ENCODE peak calls at places on chromosomes 6 and 20, in five cellular contexts. V, M, I, Y and X are unnamed samples.

GRCh38 chr20:24491043-24491756 is 21.8 kb downstream of the SYNDIG1 start:
- DNase-seq in V (no peak), M (no peak), I (no peak), Y (no peak), X (no peak)

GRCh38 chr6:17986656-17987575 is 519 bp downstream of the KIF13A start:
- DNase-seq in V (peak; percentile 51), M (peak; percentile 48), I (peak; percentile 46), Y (no peak), X (no peak)

GRCh38 chr6:7242835-7243187 is 70.2 kb downstream of the SSR1 start:
- DNase-seq in V (no peak), M (no peak), I (no peak), Y (no peak), X (no peak)

GRCh38 chr6:139983555-139984276 is 609.3 kb upstream of the CITED2 start:
- DNase-seq in V (peak; percentile 75), M (no peak), I (no peak), Y (no peak), X (peak; percentile 71)

GRCh38 chr20:35635652-35636051 is 20.0 kb downstream of the SPAG4 start:
- DNase-seq in V (peak; percentile 39), M (no peak), I (no peak), Y (no peak), X (no peak)

GRCh38 chr20:1652104-1652503 is 5.5 kb downstream of the SIRPG start:
- DNase-seq in V (no peak), M (no peak), I (no peak), Y (no peak), X (no peak)

GRCh38 chr6:137657351-137657911 is 163.2 kb upstream of the OLIG3 start:
- DNase-seq in V (no peak), M (no peak), I (no peak), Y (no peak), X (no peak)

GRCh38 chr20:45052698-45053440 is 48.1 kb downstream of the KCNS1 start:
- DNase-seq in V (peak; percentile 59), M (no peak), I (no peak), Y (peak; percentile 77), X (no peak)

GRCh38 chr6:90663873-90664272 is 77.0 kb upstream of the MAP3K7 start:
- DNase-seq in V (no peak), M (no peak), I (no peak), Y (no peak), X (no peak)

GRCh38 chr6:144675231-144675861 is 390.2 kb downstream of the UTRN start:
- DNase-seq in V (peak; percentile 65), M (no peak), I (no peak), Y (peak; percentile 20), X (peak; percentile 56)

GRCh38 chr6:159074120-159074684 is 29.4 kb upstream of the TAGAP start:
- DNase-seq in V (peak; percentile 50), M (no peak), I (peak; percentile 40), Y (no peak), X (peak; percentile 11)

GRCh38 chr20:57921701-57922482 is 212.1 kb upstream of the PMEPA1 start:
- DNase-seq in V (no peak), M (no peak), I (no peak), Y (no peak), X (no peak)

GRCh38 chr6:119501798-119502483 is 152.4 kb upstream of the MAN1A1 start:
- DNase-seq in V (no peak), M (no peak), I (no peak), Y (no peak), X (no peak)

GRCh38 chr6:158356586-158357546 is 44.6 kb downstream of the TULP4 start:
- DNase-seq in V (no peak), M (no peak), I (no peak), Y (no peak), X (no peak)

GRCh38 chr6:169470790-169471189 is 217.1 kb upstream of the THBS2 start:
- DNase-seq in V (no peak), M (no peak), I (no peak), Y (no peak), X (no peak)

GRCh38 chr6:90297124-90297865 is 652 bp upstream of the BACH2 start:
- DNase-seq in V (no peak), M (no peak), I (no peak), Y (no peak), X (no peak)

GRCh38 chr20:5041433-5041832 is 40.1 kb upstream of the SLC23A2 start:
- DNase-seq in V (peak; percentile 46), M (no peak), I (no peak), Y (no peak), X (peak; percentile 68)

GRCh38 chr20:59939052-59939878 is 840 bp downstream of the PPP1R3D start:
- DNase-seq in V (peak; percentile 21), M (no peak), I (no peak), Y (no peak), X (no peak)

GRCh38 chr6:170178561-170179477 is 112.1 kb downstream of the DLL1 start:
- DNase-seq in V (peak; percentile 92), M (no peak), I (no peak), Y (peak; percentile 5), X (no peak)

GRCh38 chr6:166277892-166278578 is 30.2 kb downstream of the PRR18 start:
- DNase-seq in V (no peak), M (no peak), I (no peak), Y (no peak), X (no peak)

GRCh38 chr6:26065952-26066380 is 21.3 kb upstream of the HFE start:
- DNase-seq in V (peak; percentile 89), M (no peak), I (peak; percentile 60), Y (no peak), X (no peak)

GRCh38 chr20:18524646-18525045 is 16.9 kb downstream of the SEC23B start:
- DNase-seq in V (peak; percentile 40), M (no peak), I (no peak), Y (peak; percentile 20), X (peak; percentile 41)

GRCh38 chr6:582370-582769 is 74.5 kb downstream of the HUS1B start:
- DNase-seq in V (no peak), M (no peak), I (no peak), Y (no peak), X (peak; percentile 1)

GRCh38 chr20:4156411-4156810 is 141.1 kb upstream of the RNF24 start:
- DNase-seq in V (no peak), M (no peak), I (no peak), Y (no peak), X (no peak)

GRCh38 chr20:63047267-63047666 is 40.5 kb upstream of the BHLHE23 start:
- DNase-seq in V (no peak), M (no peak), I (no peak), Y (no peak), X (no peak)
- H3K4me3 ChIP-seq in V (no peak overlapping the region), M (no peak overlapping the region), I (no peak overlapping the region), Y (no peak overlapping the region), X (no peak overlapping the region)

GRCh38 chr6:27492776-27493175 is 19.9 kb upstream of the ZNF184 start:
- DNase-seq in V (no peak), M (no peak), I (no peak), Y (no peak), X (no peak)

GRCh38 chr6:27495386-27496135 is 22.7 kb upstream of the ZNF184 start:
- DNase-seq in V (peak; percentile 83), M (no peak), I (peak; percentile 70), Y (peak; percentile 70), X (peak; percentile 42)

GRCh38 chr6:27500177-27500576 is 27.3 kb upstream of the ZNF184 start:
- DNase-seq in V (no peak), M (no peak), I (no peak), Y (no peak), X (no peak)

GRCh38 chr6:27494103-27494502 is 21.2 kb upstream of the ZNF184 start:
- DNase-seq in V (no peak), M (no peak), I (no peak), Y (no peak), X (no peak)

DNA sequence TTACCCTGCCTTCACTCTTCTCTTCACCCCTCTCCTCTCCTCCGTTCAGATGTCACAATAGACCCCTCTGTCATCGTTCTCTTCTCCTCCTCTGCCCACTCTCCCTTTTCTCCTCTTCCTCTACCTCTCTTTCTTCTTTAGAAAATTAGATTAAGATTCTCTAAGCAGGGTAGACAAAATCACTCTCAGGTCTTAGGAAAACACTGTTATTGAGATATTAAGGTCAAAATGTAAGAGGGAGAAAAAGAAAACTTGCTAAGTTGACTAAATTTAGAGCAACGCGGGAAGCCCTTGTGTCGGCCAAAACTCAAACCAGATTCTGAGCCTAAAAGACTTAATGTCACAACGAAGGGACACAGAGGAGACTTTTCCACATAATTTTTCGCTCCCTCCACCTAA is 22.1 kb upstream of the ZNF184 start:
- DNase-seq in V (no peak), M (no peak), I (no peak), Y (no peak), X (no peak)
- H3K4me3 ChIP-seq in V (peak overlapping the region; percentile 72), M (peak overlapping the region; percentile 43), I (peak overlapping the region; percentile 52), Y (peak overlapping the region; percentile 64), X (peak overlapping the region; percentile 71)

GRCh38 chr6:113015249-113015648 is 668.1 kb downstream of the RFPL4B start:
- DNase-seq in V (peak; percentile 90), M (no peak), I (no peak), Y (peak; percentile 47), X (no peak)

GRCh38 chr6:113018351-113019151 is 671.4 kb downstream of the RFPL4B start:
- DNase-seq in V (peak; percentile 91), M (no peak), I (no peak), Y (peak; percentile 98), X (peak; percentile 87)

GRCh38 chr6:113017316-113017715 is 670.2 kb downstream of the RFPL4B start:
- DNase-seq in V (no peak), M (no peak), I (no peak), Y (no peak), X (no peak)

GRCh38 chr6:113019176-113019575 is 672.0 kb downstream of the RFPL4B start:
- DNase-seq in V (no peak), M (no peak), I (no peak), Y (no peak), X (no peak)
- H3K4me3 ChIP-seq in V (no peak overlapping the region), M (no peak overlapping the region), I (no peak overlapping the region), Y (no peak overlapping the region), X (no peak overlapping the region)

GRCh38 chr6:31558631-31559500 is 11.5 kb downstream of the NFKBIL1 start:
- DNase-seq in V (peak; percentile 62), M (no peak), I (no peak), Y (no peak), X (no peak)

GRCh38 chr6:31558318-31558625 is 10.9 kb downstream of the NFKBIL1 start:
- DNase-seq in V (no peak), M (no peak), I (no peak), Y (no peak), X (no peak)

GRCh38 chr6:31560697-31561058 is 11.4 kb upstream of the LTA start:
- DNase-seq in V (no peak), M (no peak), I (no peak), Y (no peak), X (no peak)

GRCh38 chr6:31559606-31559957 is 12.2 kb downstream of the NFKBIL1 start:
- DNase-seq in V (no peak), M (no peak), I (no peak), Y (no peak), X (no peak)

DNA sequence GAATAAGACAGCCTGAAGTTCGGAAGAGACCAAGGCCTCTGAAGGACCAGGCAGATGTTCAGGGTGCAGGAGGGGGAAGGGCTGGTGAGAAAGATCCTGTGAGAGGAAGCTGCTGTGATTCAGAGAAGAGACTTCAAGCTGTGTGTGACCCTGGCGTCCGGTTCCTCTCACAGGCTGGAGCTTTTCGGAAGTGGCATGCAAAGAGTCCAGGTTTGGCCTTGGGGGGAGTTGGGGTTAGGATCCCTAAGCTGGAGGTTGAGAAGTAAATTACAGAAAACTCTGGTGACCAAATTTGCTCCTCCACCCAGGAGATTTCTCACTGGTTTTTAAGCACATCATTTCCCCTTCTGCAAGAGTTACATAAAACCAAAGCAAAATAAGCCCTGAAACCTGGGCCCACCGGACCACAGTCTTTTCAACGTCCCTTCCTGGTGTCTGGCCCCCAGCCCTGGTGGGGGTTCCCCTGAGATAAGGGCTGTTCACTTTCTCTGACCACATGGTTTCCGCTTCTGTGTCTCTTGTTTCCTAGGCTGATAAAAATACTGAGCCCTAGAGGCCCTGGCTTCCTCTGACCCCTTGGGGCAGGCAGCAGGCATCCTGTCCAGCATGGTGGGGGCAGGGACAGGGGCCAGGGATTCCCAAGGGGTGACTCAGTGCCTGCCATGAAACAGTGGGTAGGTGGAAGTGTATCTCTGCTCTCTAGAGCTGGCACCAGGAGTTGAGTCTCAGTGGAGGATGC is 12.0 kb upstream of the LTA start:
- DNase-seq in V (peak; percentile 77), M (no peak), I (no peak), Y (no peak), X (no peak)
- H3K4me3 ChIP-seq in V (no peak overlapping the region), M (no peak overlapping the region), I (no peak overlapping the region), Y (no peak overlapping the region), X (no peak overlapping the region)